ENCODE peak calls at places on chromosomes 4 and X, in ten cellular contexts. J is tibial nerve, R is stomach, I is IMR-90, M is psoas muscle, G is cardiac muscle cell, A is A549, F is lower lobe of right lung, K is body of pancreas, C is fibroblast of lung. Q is an unnamed sample.

GRCh38 chr4:138727704-138728103 is 287.9 kb upstream of the NOCT start:
- DNase-seq in J (no peak), R (no peak), I (peak; percentile 54), M (no peak), G (peak; percentile 35), A (no peak), F (no peak), K (no peak), C (peak; percentile 64), Q (no peak)

GRCh38 chrX:49172280-49172780 is 632 bp downstream of the PLP2 start:
- DNase-seq in J (peak; percentile 55), R (peak; percentile 74), I (peak; percentile 20), M (peak; percentile 66), G (peak; percentile 35), A (peak; percentile 72), F (peak; percentile 84), K (peak; percentile 83), C (peak; percentile 60), Q (peak; percentile 51)

GRCh38 chr4:85681194-85681803 is 206.3 kb downstream of the ARHGAP24 start:
- DNase-seq in J (no peak), R (no peak), I (peak; percentile 49), M (no peak), G (peak; percentile 96), A (no peak), F (no peak), K (peak; percentile 16), C (peak; percentile 99), Q (peak; percentile 40)

GRCh38 chr4:98891533-98892337 is 37.2 kb downstream of the EIF4E start:
- DNase-seq in J (no peak), R (no peak), I (no peak), M (no peak), G (peak; percentile 21), A (no peak), F (no peak), K (no peak), C (peak; percentile 43), Q (no peak)

GRCh38 chrX:130053236-130053635 is 57.1 kb downstream of the ELF4 start:
- DNase-seq in J (no peak), R (no peak), I (no peak), M (no peak), G (no peak), A (no peak), F (no peak), K (no peak), C (no peak), Q (peak; percentile 70)

GRCh38 chr4:157572291-157572690 is 351.8 kb downstream of the GRIA2 start:
- DNase-seq in J (no peak), R (no peak), I (no peak), M (no peak), G (no peak), A (no peak), F (no peak), K (no peak), C (no peak), Q (no peak)

GRCh38 chrX:119374736-119375135 is 24.4 kb upstream of the SLC25A43 start:
- DNase-seq in J (no peak), R (no peak), I (peak; percentile 40), M (no peak), G (no peak), A (peak; percentile 33), F (no peak), K (no peak), C (no peak), Q (no peak)

GRCh38 chr4:98722000-98722399 is 63.6 kb upstream of the TSPAN5 start:
- DNase-seq in J (no peak), R (no peak), I (no peak), M (no peak), G (no peak), A (no peak), F (no peak), K (no peak), C (no peak), Q (no peak)

GRCh38 chrX:123171781-123172180 is 12.3 kb upstream of the GRIA3 start:
- DNase-seq in J (no peak), R (no peak), I (no peak), M (no peak), G (peak; percentile 18), A (no peak), F (no peak), K (no peak), C (no peak), Q (no peak)

GRCh38 chrX:23003121-23003520 is 3.4 kb downstream of the DDX53 start:
- DNase-seq in J (no peak), R (no peak), I (peak; percentile 53), M (no peak), G (peak; percentile 25), A (no peak), F (no peak), K (no peak), C (peak; percentile 47), Q (peak; percentile 5)

GRCh38 chr4:37999000-37999745 is 39.0 kb downstream of the PTTG2 start:
- DNase-seq in J (no peak), R (no peak), I (no peak), M (no peak), G (no peak), A (no peak), F (no peak), K (peak; percentile 37), C (no peak), Q (no peak)

DNA sequence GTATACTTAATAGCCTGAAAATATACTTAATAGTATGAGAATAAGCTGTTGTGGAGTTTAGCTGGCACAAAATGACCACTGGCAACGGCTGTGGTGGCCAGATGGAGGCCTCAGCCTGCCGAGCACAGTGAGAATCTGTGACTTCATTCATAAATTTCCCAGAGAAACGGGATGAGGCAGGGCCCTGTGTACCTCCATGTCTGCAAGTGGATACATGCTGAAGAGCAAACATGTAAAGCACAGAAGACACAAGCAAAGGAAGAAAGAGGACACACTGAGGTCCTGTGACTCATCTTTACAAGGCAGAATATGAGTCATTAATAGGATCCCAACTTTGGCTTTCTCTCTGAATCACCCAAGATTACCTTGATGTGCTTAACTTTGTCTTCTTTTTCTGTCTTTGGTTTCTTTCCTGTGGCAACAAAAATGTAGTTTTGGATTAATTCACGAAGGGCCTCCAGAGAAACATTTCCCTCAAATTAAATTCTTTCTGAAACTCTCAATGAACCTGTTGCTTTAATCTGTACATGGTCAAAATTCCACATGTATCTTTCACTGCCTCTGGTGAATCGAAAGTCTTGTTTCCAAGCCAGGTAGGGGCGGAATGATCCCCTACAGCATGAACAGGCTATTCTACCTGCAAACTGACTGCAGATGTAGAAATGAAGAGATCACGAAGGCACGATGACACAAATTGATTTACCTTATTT is 56.4 kb downstream of the IRF2 start:
- DNase-seq in J (no peak), R (no peak), I (peak; percentile 94), M (no peak), G (peak; percentile 67), A (peak; percentile 60), F (no peak), K (no peak), C (peak; percentile 70), Q (no peak)
- H3K4me3 ChIP-seq in J (no peak overlapping the region), R (peak overlapping the region; percentile 35), I (no peak overlapping the region), M (peak overlapping the region; percentile 15), G (no peak overlapping the region), A (no peak overlapping the region), F (peak overlapping the region; percentile 32), K (no peak overlapping the region), C (no peak overlapping the region), Q (no peak overlapping the region)

GRCh38 chr4:184312126-184312525 is 94.5 kb upstream of the ENPP6 start:
- DNase-seq in J (no peak), R (no peak), I (no peak), M (no peak), G (no peak), A (no peak), F (no peak), K (no peak), C (no peak), Q (no peak)
- H3K27ac ChIP-seq in J (no peak overlapping the region), R (no peak overlapping the region), I (no peak overlapping the region), M (no peak overlapping the region), G (no peak overlapping the region), A (no peak overlapping the region), F (no peak overlapping the region), K (no peak overlapping the region), C (no peak overlapping the region), Q (no peak overlapping the region)

GRCh38 chrX:72057844-72058243 is 73.9 kb downstream of the RTL5 start:
- DNase-seq in J (no peak), R (no peak), I (no peak), M (no peak), G (no peak), A (no peak), F (no peak), K (no peak), C (no peak), Q (no peak)

GRCh38 chrX:72057331-72057730 is 74.4 kb downstream of the RTL5 start:
- DNase-seq in J (no peak), R (no peak), I (no peak), M (no peak), G (peak; percentile 14), A (no peak), F (no peak), K (no peak), C (no peak), Q (no peak)

GRCh38 chrX:72053508-72053907 is 78.2 kb downstream of the RTL5 start:
- DNase-seq in J (no peak), R (no peak), I (no peak), M (no peak), G (no peak), A (no peak), F (no peak), K (no peak), C (no peak), Q (no peak)

GRCh38 chrX:72052415-72053090 is 79.2 kb downstream of the RTL5 start:
- DNase-seq in J (no peak), R (no peak), I (peak; percentile 22), M (no peak), G (peak; percentile 18), A (no peak), F (no peak), K (no peak), C (no peak), Q (no peak)

DNA sequence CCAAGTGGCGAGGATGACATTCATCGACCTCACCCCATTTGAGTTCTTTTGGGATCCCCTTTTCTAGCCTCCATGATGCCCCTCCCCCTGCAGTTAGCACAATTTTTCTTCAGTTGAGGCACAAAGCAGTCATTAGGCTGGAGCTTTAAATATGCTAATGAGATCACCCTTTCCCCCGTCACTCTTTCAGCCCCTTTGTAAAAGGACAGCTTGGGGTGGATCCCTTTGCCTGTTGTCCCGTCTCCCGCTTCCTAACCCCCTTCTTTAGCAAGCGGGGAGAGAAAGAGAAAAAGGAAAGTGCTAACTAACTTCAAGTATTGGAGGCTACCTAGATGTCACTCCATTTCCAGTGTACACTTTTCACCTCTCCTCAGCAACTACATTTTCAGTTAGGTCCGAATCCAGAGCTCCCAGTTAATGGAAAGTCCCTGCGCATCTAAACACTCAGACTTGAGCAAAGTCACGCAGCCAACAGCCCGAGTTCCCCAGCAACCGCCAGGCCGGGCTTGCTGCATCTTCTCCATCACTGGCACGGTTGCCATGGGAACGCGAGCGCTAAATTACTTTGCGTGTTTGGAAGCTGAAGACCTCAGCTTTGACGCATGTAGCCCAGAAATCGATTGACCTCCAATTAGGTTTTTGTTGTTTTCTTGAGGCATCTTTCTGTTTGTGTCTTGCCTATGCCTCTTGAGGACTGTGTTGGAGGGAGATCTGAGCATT is 76.8 kb downstream of the RTL5 start:
- DNase-seq in J (no peak), R (no peak), I (no peak), M (no peak), G (no peak), A (no peak), F (no peak), K (no peak), C (no peak), Q (no peak)
- H3K4me3 ChIP-seq in J (no peak overlapping the region), R (no peak overlapping the region), I (no peak overlapping the region), M (no peak overlapping the region), G (no peak overlapping the region), A (no peak overlapping the region), F (no peak overlapping the region), K (no peak overlapping the region), C (no peak overlapping the region), Q (no peak overlapping the region)

GRCh38 chrX:24168807-24169206 is 19.3 kb downstream of the ZFX start:
- DNase-seq in J (no peak), R (no peak), I (no peak), M (no peak), G (no peak), A (no peak), F (no peak), K (no peak), C (no peak), Q (no peak)
- H3K27ac ChIP-seq in J (no peak overlapping the region), R (no peak overlapping the region), I (no peak overlapping the region), M (no peak overlapping the region), G (peak overlapping the region; percentile 55), A (no peak overlapping the region), F (no peak overlapping the region), K (no peak overlapping the region), C (no peak overlapping the region), Q (no peak overlapping the region)

Q was measured in SJCRH30.